ENCODE peak calls at places on chromosomes 5 and 9, in ten cellular contexts. S, I, Z, Y, C, K, G, H, U and Q are unnamed samples.

GRCh38 chr5:126801992-126802294 is 25.0 kb downstream of the LMNB1 start:
- DNase-seq in S (peak), I (peak), Z (no peak), Y (no peak), C (no peak), K (peak), G (no peak), H (no peak), U (no peak), Q (no peak)

GRCh38 chr9:112757940-112758339 is 7.4 kb downstream of the SNX30 start:
- DNase-seq in S (no peak), I (no peak), Z (no peak), Y (no peak), C (no peak), K (no peak), G (no peak), H (no peak), U (no peak), Q (no peak)

GRCh38 chr5:97750576-97750975 is 567.5 kb upstream of the RIOK2 start:
- DNase-seq in S (no peak), I (no peak), Z (no peak), Y (no peak), C (no peak), K (no peak), G (no peak), H (no peak), U (no peak), Q (no peak)

GRCh38 chr9:76136986-76137385 is 246.5 kb downstream of the PCSK5 start:
- DNase-seq in S (no peak), I (peak), Z (no peak), Y (no peak), C (no peak), K (peak), G (no peak), H (no peak), U (peak), Q (no peak)

GRCh38 chr5:132591140-132591539 is 34.4 kb downstream of the RAD50 start:
- DNase-seq in S (no peak), I (peak), Z (no peak), Y (no peak), C (no peak), K (peak), G (no peak), H (no peak), U (no peak), Q (no peak)

GRCh38 chr5:10452768-10453331 is 11.2 kb downstream of the ROPN1L start:
- DNase-seq in S (no peak), I (peak), Z (no peak), Y (no peak), C (no peak), K (peak), G (no peak), H (peak), U (peak), Q (peak)

GRCh38 chr5:66223637-66224036 is 79.5 kb downstream of the SREK1 start:
- DNase-seq in S (peak), I (peak), Z (no peak), Y (no peak), C (peak), K (no peak), G (no peak), H (no peak), U (no peak), Q (no peak)

GRCh38 chr5:7850533-7851239 is at the start of gene CFAP90:
- DNase-seq in S (no peak), I (no peak), Z (peak), Y (peak), C (peak), K (peak), G (peak), H (peak), U (peak), Q (no peak)

GRCh38 chr9:100549048-100549447 is 28.8 kb upstream of the CAVIN4 start:
- DNase-seq in S (no peak), I (peak), Z (no peak), Y (no peak), C (no peak), K (no peak), G (no peak), H (peak), U (no peak), Q (no peak)

GRCh38 chr5:136772541-136772940 is 407.2 kb upstream of the TRPC7 start:
- DNase-seq in S (no peak), I (no peak), Z (no peak), Y (no peak), C (no peak), K (no peak), G (no peak), H (no peak), U (no peak), Q (no peak)

GRCh38 chr5:178432421-178433272 is 157.5 kb downstream of the COL23A1 start:
- DNase-seq in S (no peak), I (no peak), Z (no peak), Y (no peak), C (no peak), K (no peak), G (no peak), H (no peak), U (no peak), Q (no peak)

GRCh38 chr5:131285637-131286399 is 22.0 kb downstream of the CDC42SE2 start:
- DNase-seq in S (no peak), I (peak), Z (no peak), Y (no peak), C (no peak), K (no peak), G (no peak), H (no peak), U (no peak), Q (no peak)

GRCh38 chr5:42590566-42590965 is 166.1 kb upstream of the CCDC152 start:
- DNase-seq in S (no peak), I (no peak), Z (no peak), Y (no peak), C (no peak), K (no peak), G (no peak), H (no peak), U (no peak), Q (no peak)

GRCh38 chr9:79384091-79384490 is 187.7 kb upstream of the TLE4 start:
- DNase-seq in S (no peak), I (no peak), Z (no peak), Y (no peak), C (no peak), K (no peak), G (no peak), H (no peak), U (no peak), Q (no peak)

GRCh38 chr5:145991044-145991575 is 54.7 kb downstream of the SH3RF2 start:
- DNase-seq in S (no peak), I (no peak), Z (no peak), Y (no peak), C (no peak), K (peak), G (no peak), H (no peak), U (peak), Q (no peak)

DNA sequence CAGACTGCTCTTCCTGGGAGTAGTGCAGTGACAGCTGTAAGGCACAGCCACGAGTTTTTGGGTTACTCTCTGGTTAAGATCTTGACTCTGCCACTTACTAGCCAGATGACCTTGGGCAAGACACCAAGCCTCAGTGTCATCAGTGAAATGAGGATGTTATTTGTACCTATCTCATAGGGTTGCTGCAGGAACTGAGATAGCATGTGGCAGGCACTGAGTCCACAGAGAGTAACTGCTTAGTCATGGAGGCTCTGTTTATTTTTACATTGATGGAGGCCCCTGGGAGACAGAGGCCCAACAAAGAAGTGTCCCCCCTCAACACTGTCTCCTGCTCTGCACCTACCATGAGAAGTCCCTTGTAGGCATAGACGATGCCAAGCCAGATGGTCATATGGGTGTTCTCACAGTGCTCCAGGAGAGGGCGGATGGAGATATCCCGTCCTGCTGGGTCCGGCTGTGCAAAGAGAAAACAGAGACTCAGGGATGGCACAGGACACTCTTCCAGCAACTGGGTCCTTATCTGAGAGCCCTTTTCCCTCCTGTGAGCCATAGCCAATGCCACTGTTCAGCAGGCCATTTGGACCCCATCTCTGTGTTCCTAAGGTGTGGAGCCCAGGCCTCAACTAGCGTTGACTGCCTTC is 55.4 kb upstream of the TBC1D2 start:
- DNase-seq in S (no peak), I (no peak), Z (peak), Y (no peak), C (no peak), K (peak), G (no peak), H (no peak), U (no peak), Q (no peak)
- TF ChIP-seq CTCF in S (no peak), I (no peak), Z (no peak), Y (no peak), C (no peak), K (peak), G (no peak), H (no peak), U (no peak), Q (no peak)

GRCh38 chr5:195401-196160 is 4.3 kb downstream of the LRRC14B start:
- DNase-seq in S (no peak), I (no peak), Z (no peak), Y (no peak), C (no peak), K (no peak), G (no peak), H (no peak), U (no peak), Q (no peak)
- TF ChIP-seq CTCF in S (no peak), I (no peak), Z (no peak), Y (no peak), C (no peak), K (peak), G (no peak), H (no peak), U (no peak), Q (no peak)

GRCh38 chr5:134547999-134548626 is 22.6 kb downstream of the JADE2 start:
- DNase-seq in S (no peak), I (peak), Z (no peak), Y (no peak), C (no peak), K (no peak), G (no peak), H (no peak), U (no peak), Q (no peak)

GRCh38 chr5:134541736-134542376 is 16.4 kb downstream of the JADE2 start:
- DNase-seq in S (no peak), I (peak), Z (peak), Y (peak), C (peak), K (peak), G (peak), H (peak), U (no peak), Q (no peak)

GRCh38 chr5:134547579-134547978 is 22.1 kb downstream of the JADE2 start:
- DNase-seq in S (no peak), I (no peak), Z (no peak), Y (no peak), C (peak), K (peak), G (peak), H (no peak), U (peak), Q (no peak)

GRCh38 chr5:134543820-134544692 is 18.6 kb downstream of the JADE2 start:
- DNase-seq in S (no peak), I (peak), Z (peak), Y (no peak), C (no peak), K (no peak), G (no peak), H (no peak), U (no peak), Q (peak)

DNA sequence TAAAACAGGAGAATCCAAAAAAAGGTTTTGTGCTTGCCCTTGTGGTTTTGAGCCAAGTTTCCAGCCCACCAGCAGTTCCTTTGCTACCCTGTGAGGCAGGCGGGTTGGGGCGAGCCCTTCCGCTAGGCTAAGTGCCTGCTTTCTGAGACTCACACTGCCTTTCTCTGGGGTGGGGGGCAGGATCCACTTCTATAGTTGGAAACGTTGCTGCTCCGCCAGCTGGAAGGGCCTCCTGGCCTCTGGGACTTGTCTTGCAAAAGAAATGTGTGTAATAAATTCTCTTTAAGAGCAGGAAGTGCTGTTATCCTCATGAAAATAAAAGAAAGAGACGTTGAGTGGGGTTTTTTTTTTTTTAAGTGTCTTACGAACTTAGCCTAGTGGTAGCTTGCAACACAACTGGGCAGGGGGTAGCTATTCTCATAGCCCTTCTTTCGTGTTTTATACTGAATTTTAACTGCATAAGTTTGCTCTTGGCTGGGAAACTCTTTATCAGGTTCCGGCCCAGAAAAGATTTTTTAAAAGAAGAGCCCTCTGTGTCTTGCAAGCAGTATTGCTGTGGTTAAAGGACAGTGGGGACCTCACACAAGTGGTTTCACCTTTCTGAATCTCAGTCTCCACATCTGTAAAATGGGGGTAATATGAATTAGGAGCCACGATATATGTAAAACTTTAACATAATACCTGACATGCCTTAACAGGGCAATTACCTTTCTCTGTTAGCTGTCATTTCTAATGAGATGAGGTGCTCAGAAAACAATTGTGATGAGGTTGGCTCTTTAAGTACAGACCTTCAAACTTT is 19.8 kb downstream of the JADE2 start:
- DNase-seq in S (peak), I (peak), Z (peak), Y (no peak), C (peak), K (no peak), G (peak), H (no peak), U (no peak), Q (no peak)
- TF ChIP-seq CTCF in S (no peak), I (no peak), Z (no peak), Y (no peak), C (no peak), K (no peak), G (no peak), H (no peak), U (no peak), Q (no peak)

GRCh38 chr5:143409972-143410371 is 6.5 kb upstream of the NR3C1 start:
- DNase-seq in S (no peak), I (no peak), Z (no peak), Y (no peak), C (no peak), K (no peak), G (no peak), H (no peak), U (no peak), Q (no peak)
- TF ChIP-seq CTCF in S (no peak), I (no peak), Z (no peak), Y (no peak), C (no peak), K (no peak), G (no peak), H (no peak), U (no peak), Q (no peak)

GRCh38 chr5:134371834-134372340 is 518 bp downstream of the UBE2B start:
- DNase-seq in S (peak), I (peak), Z (peak), Y (peak), C (no peak), K (peak), G (peak), H (peak), U (peak), Q (peak)
- TF ChIP-seq CTCF in S (no peak), I (no peak), Z (no peak), Y (no peak), C (no peak), K (no peak), G (no peak), H (no peak), U (no peak), Q (no peak)

DNA sequence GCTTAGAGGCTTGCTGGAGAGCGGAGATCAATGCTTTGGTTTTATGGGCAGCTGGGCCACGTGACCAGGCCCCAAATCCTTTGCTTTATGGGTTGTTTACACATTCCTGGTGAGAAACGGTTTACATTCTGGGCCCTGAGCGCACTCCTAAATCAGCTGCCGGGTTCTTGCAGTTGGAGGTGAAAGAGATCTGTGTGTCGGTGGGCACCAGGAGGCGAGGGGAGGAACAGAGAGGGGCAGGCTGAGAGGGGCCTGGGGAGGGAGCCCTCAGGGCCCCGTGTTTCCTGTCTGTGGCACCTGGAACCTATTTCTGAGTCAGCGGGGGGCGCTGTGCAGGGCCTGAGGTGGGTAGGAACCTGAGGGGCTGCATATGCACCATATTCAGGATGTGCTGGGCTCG is 63.5 kb upstream of the HAND1 start:
- DNase-seq in S (no peak), I (peak), Z (no peak), Y (no peak), C (no peak), K (no peak), G (no peak), H (no peak), U (no peak), Q (no peak)
- TF ChIP-seq CTCF in S (no peak), I (peak), Z (peak), Y (no peak), C (no peak), K (no peak), G (no peak), H (peak), U (no peak), Q (no peak)

DNA sequence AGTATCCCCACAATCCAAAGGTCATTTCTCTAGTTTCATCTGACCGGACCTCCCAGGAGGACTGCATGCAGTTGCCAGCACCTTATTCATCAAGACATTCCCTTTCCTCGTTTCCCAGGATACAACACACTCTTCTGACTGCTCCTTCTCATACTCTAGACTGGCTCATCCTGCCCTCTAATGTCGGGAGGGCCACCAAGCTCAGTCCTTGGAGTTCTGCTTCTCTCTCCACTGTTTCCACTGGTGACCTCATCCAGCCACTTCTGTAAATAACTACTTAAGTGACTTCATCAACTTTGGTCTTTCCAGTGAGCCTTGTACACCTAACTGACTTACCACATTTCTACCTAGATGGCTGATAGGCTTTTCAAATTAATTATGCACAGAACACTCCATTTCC is 179.1 kb downstream of the EPB41L4A start:
- DNase-seq in S (no peak), I (no peak), Z (no peak), Y (no peak), C (no peak), K (peak), G (no peak), H (no peak), U (no peak), Q (no peak)
- TF ChIP-seq CTCF in S (no peak), I (no peak), Z (no peak), Y (no peak), C (no peak), K (no peak), G (no peak), H (no peak), U (no peak), Q (no peak)